ENCODE peak calls at places on chromosomes 2 and 18, in ten cellular contexts. Z is sigmoid colon, S is heart left ventricle, K is stomach, U is body of pancreas, D is endothelial cell of umbilical vein, R is esophagus squamous epithelium, T is HepG2, Y is tibial nerve, E is GM12878. A is an unnamed sample.

GRCh38 chr2:218162817-218163216 is 3.9 kb downstream of the CXCR1 start:
- DNase-seq in U (no peak), S (no peak), Y (no peak), K (no peak), R (no peak), Z (no peak), D (no peak), E (no peak), T (no peak), A (no peak)

GRCh38 chr18:69948919-69949537 is 1.4 kb upstream of the CD226 start:
- DNase-seq in E (peak; percentile 88), T (no peak), Z (peak; percentile 65), K (peak; percentile 30), S (no peak), R (no peak), D (peak; percentile 9), Y (no peak), U (peak; percentile 48), A (no peak)

GRCh38 chr2:127146071-127146725 is 39.2 kb upstream of the BIN1 start:
- DNase-seq in D (no peak), E (no peak), R (no peak), Z (no peak), U (no peak), T (no peak), Y (no peak), K (no peak), S (no peak), A (no peak)

GRCh38 chr2:96386470-96386869 is 50.9 kb downstream of the NCAPH start:
- DNase-seq in R (no peak), E (no peak), K (no peak), Z (no peak), U (no peak), D (no peak), T (no peak), Y (no peak), S (no peak), A (no peak)

GRCh38 chr2:237723613-237724012 is 75.0 kb upstream of the RBM44 start:
- DNase-seq in T (peak; percentile 74), D (no peak), Z (peak; percentile 72), R (no peak), E (no peak), S (no peak), K (peak; percentile 57), U (no peak), Y (no peak), A (peak; percentile 34)

GRCh38 chr2:140307532-140307931 is 1527.3 kb upstream of the NXPH2 start:
- DNase-seq in E (no peak), K (no peak), U (no peak), S (no peak), D (no peak), Y (no peak), T (no peak), Z (no peak), R (no peak), A (no peak)

GRCh38 chr18:57128229-57128911 is 18.5 kb upstream of the BOD1L2 start:
- DNase-seq in K (no peak), S (no peak), T (no peak), R (no peak), E (no peak), D (no peak), U (no peak), Y (no peak), Z (no peak), A (no peak)

GRCh38 chr2:198127627-198128026 is 323.2 kb downstream of the PLCL1 start:
- DNase-seq in K (no peak), U (peak; percentile 48), Z (no peak), D (peak; percentile 73), Y (no peak), E (peak; percentile 32), S (no peak), R (no peak), T (peak; percentile 56), A (peak; percentile 56)

GRCh38 chr2:61585383-61585782 is 47.2 kb upstream of the XPO1 start:
- DNase-seq in Y (no peak), K (no peak), D (peak; percentile 80), E (peak; percentile 48), R (no peak), Z (no peak), T (no peak), U (no peak), S (no peak), A (no peak)

GRCh38 chr18:48777026-48777736 is 173.6 kb downstream of the SMAD7 start:
- DNase-seq in R (no peak), Y (no peak), D (peak; percentile 46), Z (peak; percentile 77), U (peak; percentile 50), T (peak; percentile 44), K (peak; percentile 71), S (peak; percentile 84), E (no peak), A (peak; percentile 69)

GRCh38 chr18:57027190-57027708 is 119.6 kb upstream of the BOD1L2 start:
- DNase-seq in Z (no peak), R (no peak), D (no peak), U (peak; percentile 34), S (no peak), T (no peak), Y (no peak), E (no peak), K (no peak), A (peak; percentile 78)

GRCh38 chr2:127100261-127101047 is 6.5 kb downstream of the BIN1 start:
- DNase-seq in K (peak; percentile 85), Z (peak; percentile 52), S (no peak), U (peak; percentile 56), E (no peak), D (no peak), R (no peak), Y (no peak), T (peak; percentile 79), A (peak; percentile 58)

GRCh38 chr2:102051659-102052366 is 60.1 kb downstream of the IL1R2 start:
- DNase-seq in Z (no peak), D (no peak), T (no peak), E (no peak), U (no peak), Y (no peak), K (no peak), R (no peak), S (no peak), A (no peak)

GRCh38 chr18:50819027-50819726 is 639 bp downstream of the MRO start:
- DNase-seq in E (no peak), Y (no peak), D (peak; percentile 4), U (peak; percentile 85), R (no peak), S (peak; percentile 65), T (peak; percentile 56), Z (peak; percentile 67), K (peak; percentile 63), A (peak; percentile 96)

GRCh38 chr18:51236225-51236624 is 38.7 kb upstream of the MEX3C start:
- DNase-seq in Y (no peak), S (no peak), U (no peak), E (no peak), D (no peak), K (no peak), R (no peak), Z (no peak), T (peak; percentile 72), A (no peak)

GRCh38 chr18:69774831-69775230 is 172.8 kb downstream of the CD226 start:
- DNase-seq in S (no peak), U (no peak), R (no peak), Y (no peak), Z (no peak), D (no peak), K (no peak), E (no peak), T (no peak), A (no peak)

GRCh38 chr2:136582631-136583205 is 182.6 kb upstream of the THSD7B start:
- DNase-seq in Z (no peak), R (no peak), U (peak; percentile 32), T (peak; percentile 18), S (no peak), D (no peak), Y (no peak), E (no peak), K (no peak), A (no peak)

GRCh38 chr2:120684691-120685402 is 50.8 kb upstream of the GLI2 start:
- DNase-seq in Y (no peak), U (no peak), T (no peak), K (no peak), Z (peak; percentile 61), R (no peak), S (no peak), D (no peak), E (no peak), A (no peak)

GRCh38 chr2:159149786-159150185 is 136.7 kb downstream of the WDSUB1 start:
- DNase-seq in T (no peak), K (no peak), D (peak; percentile 73), S (no peak), Y (no peak), E (no peak), U (no peak), R (no peak), Z (no peak), A (no peak)
- TF ChIP-seq POLR2A in T (no peak), K (no peak), D (no peak), S (no peak), Y (no peak), E (no peak), U (no peak), R (no peak), Z (no peak), A (no peak)

GRCh38 chr18:55861266-55861665 is 273.3 kb upstream of the TCF4 start:
- DNase-seq in E (no peak), K (no peak), D (peak; percentile 65), S (no peak), Z (no peak), T (no peak), U (peak; percentile 11), R (no peak), Y (no peak), A (no peak)
- TF ChIP-seq CTCF in E (no peak), K (no peak), D (peak; percentile 44), S (peak; percentile 35), Z (no peak), T (no peak), U (peak; percentile 12), R (peak; percentile 24), Y (peak; percentile 11), A (peak; percentile 24)

GRCh38 chr2:215376103-215376780 is 59.6 kb downstream of the FN1 start:
- DNase-seq in U (no peak), Y (no peak), T (no peak), S (no peak), D (no peak), E (no peak), K (no peak), Z (no peak), R (no peak), A (no peak)
- H3K36me3 ChIP-seq in U (no peaks in the 10 kb centered on the region), Y (peaks cover 5% of the 10 kb centered on the region), T (peaks cover 97% of the 10 kb centered on the region), S (peaks cover 100% of the 10 kb centered on the region), D (peaks cover 53% of the 10 kb centered on the region), E (no peaks in the 10 kb centered on the region), K (peaks cover 87% of the 10 kb centered on the region), Z (peaks cover 79% of the 10 kb centered on the region), R (peaks cover 68% of the 10 kb centered on the region), A (peaks cover 93% of the 10 kb centered on the region)

DNA sequence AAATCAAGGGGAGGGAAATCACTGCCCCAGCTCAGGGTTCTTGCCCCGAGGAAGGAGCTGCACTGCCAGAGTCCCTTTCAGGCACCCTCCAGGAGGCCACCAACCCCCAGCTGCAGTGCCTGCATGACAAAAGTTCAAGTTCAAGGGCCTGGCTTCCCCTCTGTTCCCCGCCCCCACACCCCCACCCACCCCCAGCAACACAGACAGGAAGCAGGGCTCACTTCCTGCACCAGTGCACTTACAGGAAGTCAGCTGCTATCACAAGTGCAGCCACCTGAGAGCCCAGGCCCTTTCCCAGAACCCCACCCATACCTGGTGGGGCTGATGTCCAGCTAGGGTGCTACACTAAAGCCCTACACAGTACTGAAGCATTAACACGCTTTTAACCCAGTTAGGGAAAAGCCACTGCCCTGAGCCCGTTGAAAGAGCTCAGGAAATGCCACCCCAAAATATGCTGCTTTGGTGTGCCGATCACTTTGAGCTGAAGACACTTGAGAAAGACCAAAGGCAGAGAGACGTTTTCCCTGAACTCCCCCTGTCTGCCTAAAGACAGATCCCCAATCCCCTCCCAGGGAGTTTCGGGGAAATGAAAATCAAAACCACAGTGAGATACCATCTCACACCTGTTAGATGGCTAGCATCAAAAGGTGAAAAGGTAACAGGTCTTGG is 109.9 kb upstream of the CAB39 start:
- DNase-seq in S (no peak), D (no peak), Y (no peak), Z (no peak), E (no peak), R (peak; percentile 12), K (no peak), U (no peak), T (no peak), A (no peak)
- TF ChIP-seq POLR2A in S (no peak), D (no peak), Y (no peak), Z (no peak), E (peak; percentile 74), R (no peak), K (no peak), U (no peak), T (no peak), A (no peak)

A was measured in right lobe of liver.